ENCODE peak calls at places on chromosome 1, in ten cellular contexts. I, E, Q, V, Z, M, F, S, L and D are unnamed samples.

GRCh38 chr1:203229471-203230178 is at the start of gene CHIT1:
- DNase-seq in Q (no peak), Z (no peak), S (no peak), L (peak; percentile 2), M (no peak), V (no peak), E (no peak), F (no peak), I (no peak), D (no peak)

GRCh38 chr1:224427346-224427745 is 7.3 kb downstream of the WDR26 start:
- DNase-seq in L (peak; percentile 88), F (peak; percentile 56), V (peak; percentile 69), Z (no peak), E (no peak), M (peak; percentile 53), I (no peak), S (no peak), Q (no peak), D (no peak)

GRCh38 chr1:184272178-184272866 is 114.5 kb upstream of the C1orf21 start:
- DNase-seq in L (peak; percentile 32), S (no peak), Q (no peak), V (peak; percentile 52), E (no peak), I (no peak), F (no peak), Z (no peak), M (no peak), D (no peak)

GRCh38 chr1:230265200-230266115 is 160.7 kb downstream of the PGBD5 start:
- DNase-seq in L (no peak), F (no peak), Z (no peak), S (peak; percentile 43), Q (no peak), M (no peak), I (no peak), E (no peak), V (no peak), D (peak; percentile 48)

GRCh38 chr1:66527688-66528087 is 6.3 kb upstream of the SGIP1 start:
- DNase-seq in M (no peak), I (no peak), F (no peak), L (peak; percentile 96), S (no peak), E (no peak), Q (no peak), V (peak; percentile 76), Z (no peak), D (no peak)

GRCh38 chr1:36884029-36884701 is 150.2 kb downstream of the GRIK3 start:
- DNase-seq in Z (no peak), E (no peak), I (no peak), L (no peak), F (no peak), V (no peak), M (no peak), S (peak; percentile 20), Q (no peak), D (no peak)

GRCh38 chr1:47934243-47934805 is 62.9 kb downstream of the TRABD2B start:
- DNase-seq in E (peak; percentile 93), I (peak; percentile 38), M (peak; percentile 16), V (no peak), Q (no peak), F (no peak), L (no peak), S (peak; percentile 96), Z (peak; percentile 87), D (peak; percentile 55)

GRCh38 chr1:64956241-64956640 is 10.1 kb downstream of the JAK1 start:
- DNase-seq in L (no peak), S (no peak), M (no peak), E (no peak), I (no peak), F (no peak), Q (no peak), Z (no peak), V (peak; percentile 65), D (no peak)

DNA sequence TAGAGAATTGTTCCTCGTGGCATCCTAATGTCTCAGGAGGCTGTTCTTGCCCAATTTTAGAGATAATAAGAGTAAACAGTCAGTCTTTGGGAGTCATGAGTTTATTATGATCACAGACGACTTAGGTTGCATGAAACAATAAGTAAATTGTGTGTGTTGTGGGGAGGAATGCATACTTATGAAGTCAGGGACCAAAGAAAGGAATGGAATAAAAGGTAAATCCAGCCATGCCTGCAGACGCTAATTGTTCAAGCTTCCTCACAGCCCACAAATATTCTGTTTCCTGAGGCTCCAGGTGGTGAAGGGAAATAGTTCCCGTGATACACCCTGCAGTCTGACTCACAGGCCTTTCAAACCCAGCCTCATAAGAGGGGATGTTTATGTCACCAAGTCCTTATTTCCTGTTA is 919 bp downstream of the EPHX4 start:
- DNase-seq in V (no peak), L (peak; percentile 72), M (no peak), S (no peak), F (no peak), I (no peak), Z (no peak), E (no peak), Q (no peak), D (no peak)
- H3K4me3 ChIP-seq in V (peak overlapping the region; percentile 69), L (peak overlapping the region; percentile 76), M (no peak overlapping the region), S (no peak overlapping the region), F (no peak overlapping the region), I (no peak overlapping the region), Z (no peak overlapping the region), E (peak overlapping the region; percentile 39), Q (peak overlapping the region; percentile 45), D (no peak overlapping the region)

DNA sequence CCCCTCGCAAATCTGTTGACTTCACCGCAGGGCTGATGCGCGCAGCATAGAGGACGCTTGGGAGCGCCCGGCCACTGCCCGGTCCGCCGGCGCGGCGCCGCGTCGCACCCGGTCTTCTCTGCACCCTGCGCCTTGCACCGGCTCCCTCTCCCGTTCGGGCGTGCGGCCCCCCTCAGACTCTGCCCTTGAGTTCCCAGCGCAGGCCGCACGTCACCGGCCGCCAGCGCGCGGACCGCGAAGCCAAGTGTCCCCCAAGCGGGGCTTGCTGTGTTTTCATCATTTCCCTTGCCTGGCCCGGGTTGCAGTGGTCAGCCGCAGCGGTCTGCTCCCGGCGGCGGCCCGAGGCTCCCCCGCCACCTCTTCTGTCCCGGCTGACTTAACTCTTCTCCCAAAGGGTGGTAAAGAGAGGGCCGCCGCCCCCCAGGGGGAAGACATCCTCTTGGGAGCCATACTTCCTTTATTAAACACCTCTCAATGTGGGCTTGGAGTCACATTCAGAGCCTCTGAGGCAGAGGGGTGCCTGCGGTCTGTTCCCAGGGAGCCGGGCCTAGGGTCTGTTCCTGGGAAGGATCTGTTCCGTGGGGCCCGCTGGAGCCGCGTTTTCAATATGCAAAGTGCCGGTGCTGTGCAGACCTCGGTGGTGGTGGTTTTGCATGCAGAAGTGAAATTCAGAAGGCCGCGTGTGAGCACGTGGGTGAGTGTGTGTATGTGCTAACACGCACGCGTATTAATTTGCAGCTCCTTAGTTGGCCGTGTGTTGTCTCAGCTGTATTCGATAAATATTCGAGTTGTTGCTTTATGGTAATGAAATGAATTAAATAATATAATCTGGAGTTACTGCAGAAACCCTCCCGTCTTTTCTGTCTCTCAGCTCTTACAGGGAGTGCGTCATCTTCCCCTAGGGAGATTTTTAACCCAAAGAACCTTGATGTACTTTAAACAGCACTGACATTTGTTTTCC is 17.6 kb downstream of the PBX1 start:
- DNase-seq in E (peak; percentile 81), M (no peak), I (no peak), S (peak; percentile 79), L (peak; percentile 88), F (no peak), Z (peak; percentile 55), Q (no peak), V (peak; percentile 66), D (no peak)
- TF ChIP-seq CTCF in E (no peak), M (no peak), I (no peak), S (no peak), L (no peak), F (no peak), Z (no peak), Q (no peak), V (no peak), D (no peak)

GRCh38 chr1:32928285-32928684 is 27.1 kb upstream of the TMEM54 start:
- DNase-seq in Z (no peak), M (no peak), L (no peak), E (no peak), Q (no peak), I (no peak), S (no peak), F (no peak), V (no peak), D (no peak)

GRCh38 chr1:32926562-32926961 is 25.4 kb upstream of the TMEM54 start:
- DNase-seq in M (no peak), Z (no peak), I (no peak), F (no peak), L (no peak), Q (no peak), E (no peak), S (no peak), V (no peak), D (no peak)

GRCh38 chr1:32927441-32927840 is 26.3 kb upstream of the TMEM54 start:
- DNase-seq in V (no peak), F (no peak), L (no peak), Q (no peak), M (no peak), Z (no peak), S (no peak), E (no peak), I (no peak), D (no peak)

GRCh38 chr1:32924881-32925344 is 23.7 kb upstream of the TMEM54 start:
- DNase-seq in I (peak; percentile 87), Q (no peak), F (no peak), L (no peak), S (no peak), M (no peak), V (no peak), Z (peak; percentile 53), E (no peak), D (no peak)

GRCh38 chr1:32925360-32926142 is 24.4 kb upstream of the TMEM54 start:
- DNase-seq in I (no peak), F (no peak), L (no peak), Q (no peak), E (no peak), Z (no peak), M (no peak), V (no peak), S (no peak), D (no peak)
- H3K4me3 ChIP-seq in I (no peak overlapping the region), F (no peak overlapping the region), L (no peak overlapping the region), Q (no peak overlapping the region), E (peak overlapping the region; percentile 7), Z (no peak overlapping the region), M (no peak overlapping the region), V (no peak overlapping the region), S (no peak overlapping the region), D (peak overlapping the region; percentile 28)

GRCh38 chr1:54510715-54511270 is 37.2 kb upstream of the ACOT11 start:
- DNase-seq in F (no peak), L (no peak), I (no peak), Z (no peak), Q (no peak), M (no peak), E (no peak), V (no peak), S (no peak), D (no peak)

GRCh38 chr1:54502342-54502741 is 45.7 kb upstream of the ACOT11 start:
- DNase-seq in F (no peak), M (no peak), E (no peak), Z (no peak), L (no peak), Q (no peak), I (no peak), S (no peak), V (no peak), D (no peak)

GRCh38 chr1:54506594-54506993 is 41.4 kb upstream of the ACOT11 start:
- DNase-seq in I (no peak), Z (no peak), L (peak; percentile 43), V (peak; percentile 15), Q (no peak), S (no peak), F (no peak), E (no peak), M (no peak), D (no peak)

GRCh38 chr1:54507471-54507870 is 40.6 kb upstream of the ACOT11 start:
- DNase-seq in E (peak; percentile 52), F (no peak), L (no peak), V (no peak), S (no peak), Z (no peak), M (no peak), I (no peak), Q (no peak), D (no peak)

DNA sequence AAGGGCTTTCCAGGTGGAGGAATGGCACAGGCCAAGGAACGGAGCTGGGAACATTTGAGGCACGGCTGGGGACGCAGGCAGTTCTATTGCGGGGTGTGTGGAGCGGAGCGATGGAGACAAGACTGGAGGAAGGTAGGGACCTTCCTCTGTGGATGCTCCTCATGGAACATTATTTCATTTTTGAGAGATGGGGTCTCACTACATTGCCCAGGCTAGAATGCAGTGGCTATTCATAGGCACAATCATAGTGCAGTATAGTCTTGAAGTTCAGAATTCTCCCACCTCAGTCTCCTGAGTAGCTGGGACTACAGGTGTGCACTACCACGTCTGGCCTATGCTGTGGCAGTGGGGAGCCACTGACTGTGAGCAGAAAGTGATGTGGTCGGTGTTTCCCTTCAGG is 41.0 kb upstream of the ACOT11 start:
- DNase-seq in M (no peak), F (no peak), Z (no peak), V (no peak), S (no peak), I (no peak), Q (no peak), E (no peak), L (no peak), D (no peak)
- TF ChIP-seq CTCF in M (no peak), F (no peak), Z (no peak), V (no peak), S (no peak), I (no peak), Q (no peak), E (no peak), L (no peak), D (no peak)